ENCODE peak calls at places on chromosomes 4 and X, in six cellular contexts. X is mesenchymal stem cell, A is neuronal stem cell, I is H9, D is H1, U is trophoblast cell. Y is an unnamed sample.

GRCh38 chr4:106993846-106994245 is 42.3 kb downstream of the DKK2 start:
- DNase-seq in A (no peak), U (peak; percentile 51), X (no peak), I (no peak), D (no peak), Y (no peak)

GRCh38 chr4:78720994-78721677 is 55.0 kb upstream of the BMP2K start:
- DNase-seq in U (no peak), A (no peak), X (no peak), I (no peak), D (no peak), Y (no peak)

GRCh38 chr4:71857713-71858451 is 74.0 kb upstream of the GC start:
- DNase-seq in X (no peak), I (peak; percentile 73), D (peak; percentile 58), U (no peak), A (peak; percentile 21), Y (no peak)

GRCh38 chr4:1809754-1810502 is 16.8 kb downstream of the FGFR3 start:
- DNase-seq in X (peak; percentile 65), A (peak; percentile 76), I (peak; percentile 93), D (peak; percentile 98), U (peak; percentile 73), Y (peak; percentile 46)

GRCh38 chr4:106337916-106338315 is 21.6 kb downstream of the AIMP1 start:
- DNase-seq in X (no peak), D (no peak), I (no peak), A (no peak), U (no peak), Y (no peak)

GRCh38 chrX:49162620-49163019 is at the start of gene MAGIX:
- DNase-seq in D (no peak), U (peak; percentile 16), I (peak; percentile 40), X (no peak), A (no peak), Y (no peak)

GRCh38 chr4:57064811-57065711 is 45.1 kb downstream of the IGFBP7 start:
- DNase-seq in U (peak; percentile 54), X (peak; percentile 91), D (no peak), A (no peak), I (no peak), Y (peak; percentile 98)

GRCh38 chrX:2828404-2829065 is at the start of gene GYG2:
- DNase-seq in X (peak; percentile 45), I (peak; percentile 87), A (peak; percentile 51), U (peak; percentile 3), D (peak; percentile 76), Y (peak; percentile 46)

GRCh38 chr4:38013461-38014366 is 53.5 kb downstream of the PTTG2 start:
- DNase-seq in X (no peak), I (no peak), U (no peak), D (no peak), A (no peak), Y (peak; percentile 55)

GRCh38 chr4:54400188-54400587 is 171.1 kb downstream of the PDGFRA start:
- DNase-seq in A (no peak), I (no peak), D (no peak), U (peak; percentile 26), X (peak; percentile 18), Y (no peak)

GRCh38 chrX:75113664-75114063 is 42.4 kb downstream of the ABCB7 start:
- DNase-seq in I (no peak), U (no peak), A (no peak), X (no peak), D (no peak), Y (no peak)

GRCh38 chr4:123050014-123050413 is 127.6 kb upstream of the NUDT6 start:
- DNase-seq in I (no peak), D (no peak), X (no peak), A (no peak), U (no peak), Y (no peak)

GRCh38 chr4:113760094-113760851 is 1.3 kb downstream of the CAMK2D start:
- DNase-seq in D (no peak), I (no peak), X (peak; percentile 72), A (no peak), U (no peak), Y (peak; percentile 61)

GRCh38 chrX:49155243-49155899 is 7.2 kb upstream of the MAGIX start:
- DNase-seq in A (peak; percentile 60), D (peak; percentile 51), I (peak; percentile 78), X (peak; percentile 64), U (peak; percentile 12), Y (peak; percentile 58)

GRCh38 chr4:82733636-82734035 is 65.0 kb downstream of the SCD5 start:
- DNase-seq in A (no peak), D (no peak), X (peak; percentile 79), I (no peak), U (peak; percentile 73), Y (peak; percentile 93)

GRCh38 chrX:132226169-132226568 is 6.9 kb upstream of the RAP2C start:
- DNase-seq in A (no peak), X (peak; percentile 21), U (peak; percentile 39), I (no peak), D (no peak), Y (peak; percentile 15)

GRCh38 chr4:153318696-153319320 is 25.7 kb upstream of the MND1 start:
- DNase-seq in D (no peak), X (peak; percentile 62), U (peak; percentile 72), I (no peak), A (peak; percentile 20), Y (peak; percentile 54)

GRCh38 chr4:176784816-176785215 is 7.9 kb downstream of the VEGFC start:
- DNase-seq in I (no peak), A (no peak), X (peak; percentile 77), U (no peak), D (no peak), Y (peak; percentile 66)
- H3K14ac ChIP-seq in I (no peak overlapping the region), A (no peak overlapping the region), X (no peak overlapping the region), U (no peak overlapping the region), D (no peak overlapping the region), Y (peak overlapping the region; percentile 0)

DNA sequence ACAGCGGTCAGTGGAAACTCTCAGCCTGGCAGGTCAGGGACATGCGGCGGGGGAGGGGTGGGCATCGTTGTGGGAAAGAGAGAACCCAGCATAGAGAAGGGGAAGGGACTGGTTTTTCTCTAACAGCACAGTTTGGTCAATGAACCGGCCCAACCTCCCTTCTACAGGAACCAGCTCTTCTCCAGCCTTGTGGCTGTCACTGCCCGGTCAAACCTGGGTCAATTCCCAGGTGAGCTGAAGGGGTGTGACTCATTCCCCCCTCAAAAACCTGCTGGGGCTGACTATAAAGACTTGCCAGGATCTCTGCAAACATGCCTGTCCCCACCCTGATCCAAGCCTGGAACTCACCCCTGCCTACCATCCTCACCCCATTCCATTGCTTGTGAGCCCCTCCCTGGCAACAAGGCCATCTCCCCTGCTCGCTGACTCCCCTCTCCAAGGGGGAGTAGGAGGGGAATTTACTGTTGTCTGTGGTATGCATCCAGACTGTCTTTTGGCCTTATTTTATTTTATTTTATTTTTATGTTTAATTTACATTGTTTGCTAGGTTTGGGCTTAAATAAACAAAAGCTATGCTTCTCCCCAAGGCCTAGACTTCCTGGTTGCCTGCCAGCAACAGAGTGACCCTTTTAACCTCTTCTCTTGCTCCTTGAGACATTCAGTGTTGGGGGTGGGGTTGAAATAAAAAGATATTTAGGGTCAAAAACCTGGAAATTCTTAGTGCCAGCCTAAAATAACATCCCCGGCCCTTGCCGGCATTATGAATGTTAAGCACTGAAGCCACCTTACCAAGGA is 49.6 kb downstream of the TSC22D3 start:
- DNase-seq in A (no peak), D (no peak), X (peak; percentile 23), I (no peak), U (no peak), Y (no peak)
- H3K27ac ChIP-seq in A (no peak overlapping the region), D (no peak overlapping the region), X (no peak overlapping the region), I (no peak overlapping the region), U (no peak overlapping the region), Y (no peak overlapping the region)

DNA sequence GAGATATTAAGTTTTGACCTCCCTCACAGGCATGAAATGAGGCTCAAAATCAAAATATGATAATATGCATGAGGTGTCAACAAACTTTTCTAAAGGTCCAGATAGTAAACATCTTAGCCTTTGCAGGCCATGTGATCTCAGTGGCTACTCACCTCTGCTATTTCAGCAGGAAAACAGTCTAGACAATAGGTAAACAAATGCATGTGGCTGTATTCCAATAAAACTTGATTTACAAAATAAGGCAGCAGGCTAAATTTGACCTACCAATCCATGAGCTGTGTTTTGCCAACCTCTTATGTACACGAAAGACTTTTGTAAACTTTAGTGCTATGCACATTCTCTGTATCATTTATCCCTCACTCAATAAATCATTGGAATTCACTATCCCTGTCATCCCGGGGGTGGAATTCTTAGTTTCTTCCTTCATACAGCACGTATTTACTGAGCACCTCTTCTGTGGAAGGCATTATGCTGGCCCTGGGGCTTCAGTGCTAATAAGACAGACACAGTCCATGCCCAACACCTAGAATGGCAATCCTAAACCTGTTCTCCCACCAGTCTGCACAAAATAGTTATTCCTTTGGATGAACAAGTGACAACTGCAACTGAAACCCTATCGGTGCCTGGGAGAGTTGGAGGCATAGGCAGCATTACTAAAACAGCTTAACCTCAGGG is 19.9 kb downstream of the MAGEB17 start:
- DNase-seq in D (no peak), U (no peak), X (peak; percentile 12), I (no peak), A (no peak), Y (peak; percentile 11)
- H3K4ac ChIP-seq in D (peak overlapping the region; percentile 53), U (no peak overlapping the region), X (no peak overlapping the region), I (no peak overlapping the region), A (no peak overlapping the region), Y (peak overlapping the region; percentile 70)

GRCh38 chr4:6968496-6968895 is 58.9 kb downstream of the TBC1D14 start:
- DNase-seq in I (no peak), U (no peak), X (no peak), D (no peak), A (no peak), Y (no peak)

GRCh38 chr4:6963139-6963611 is 53.5 kb downstream of the TBC1D14 start:
- DNase-seq in D (no peak), A (no peak), U (no peak), X (peak; percentile 84), I (no peak), Y (peak; percentile 52)

GRCh38 chr4:6967846-6968340 is 58.3 kb downstream of the TBC1D14 start:
- DNase-seq in A (no peak), X (no peak), I (no peak), U (no peak), D (no peak), Y (no peak)

GRCh38 chr4:6962211-6963041 is 52.8 kb downstream of the TBC1D14 start:
- DNase-seq in A (peak; percentile 55), D (no peak), X (no peak), U (no peak), I (no peak), Y (no peak)

GRCh38 chr4:6965329-6965728 is 55.7 kb downstream of the TBC1D14 start:
- DNase-seq in A (no peak), U (no peak), D (no peak), I (no peak), X (no peak), Y (no peak)
- H3K14ac ChIP-seq in A (no peak overlapping the region), U (no peak overlapping the region), D (no peak overlapping the region), I (no peak overlapping the region), X (no peak overlapping the region), Y (no peak overlapping the region)

GRCh38 chr4:7196731-7197130 is 4.4 kb downstream of the SORCS2 start:
- DNase-seq in X (no peak), A (no peak), D (no peak), I (peak; percentile 12), U (no peak), Y (no peak)
- H3K27ac ChIP-seq in X (no peak overlapping the region), A (no peak overlapping the region), D (no peak overlapping the region), I (no peak overlapping the region), U (no peak overlapping the region), Y (no peak overlapping the region)